ENCODE peak calls at places on chromosomes 5 and 9, in eight cellular contexts. One of them, this sample, is unnamed.

GRCh38 chr5:112865128-112865527 is 4.0 kb downstream of the SRP19 start:
- DNase-seq in spleen: no peak
- DNase-seq in SK-N-SH: no peak
- DNase-seq in hepatocyte: no peak
- DNase-seq in heart left ventricle: no peak
- DNase-seq in uterus: no peak
- DNase-seq in IMR-90: no peak
- DNase-seq in ascending aorta: no peak
- DNase-seq in this sample: no peak

GRCh38 chr9:20197976-20198685 is 409.3 kb upstream of the SLC24A2 start:
- DNase-seq in spleen: no peak
- DNase-seq in SK-N-SH: peak; percentile 10
- DNase-seq in hepatocyte: peak; percentile 59
- DNase-seq in heart left ventricle: no peak
- DNase-seq in uterus: no peak
- DNase-seq in IMR-90: no peak
- DNase-seq in ascending aorta: no peak
- DNase-seq in this sample: no peak

GRCh38 chr5:175596818-175597217 is 61.1 kb upstream of the HRH2 start:
- DNase-seq in spleen: no peak
- DNase-seq in SK-N-SH: no peak
- DNase-seq in hepatocyte: no peak
- DNase-seq in heart left ventricle: no peak
- DNase-seq in uterus: no peak
- DNase-seq in IMR-90: no peak
- DNase-seq in ascending aorta: no peak
- DNase-seq in this sample: no peak

GRCh38 chr9:655875-656274 is 185.6 kb upstream of the DMRT1 start:
- DNase-seq in spleen: no peak
- DNase-seq in SK-N-SH: no peak
- DNase-seq in hepatocyte: no peak
- DNase-seq in heart left ventricle: peak; percentile 89
- DNase-seq in uterus: peak; percentile 53
- DNase-seq in IMR-90: no peak
- DNase-seq in ascending aorta: no peak
- DNase-seq in this sample: peak; percentile 87

GRCh38 chr9:135211524-135211890 is 124.0 kb downstream of the OLFM1 start:
- DNase-seq in spleen: no peak
- DNase-seq in SK-N-SH: no peak
- DNase-seq in hepatocyte: no peak
- DNase-seq in heart left ventricle: no peak
- DNase-seq in uterus: no peak
- DNase-seq in IMR-90: no peak
- DNase-seq in ascending aorta: no peak
- DNase-seq in this sample: peak; percentile 4

GRCh38 chr9:83005963-83006362 is 57.0 kb downstream of the RASEF start:
- DNase-seq in spleen: no peak
- DNase-seq in SK-N-SH: no peak
- DNase-seq in hepatocyte: no peak
- DNase-seq in heart left ventricle: no peak
- DNase-seq in uterus: no peak
- DNase-seq in IMR-90: no peak
- DNase-seq in ascending aorta: no peak
- DNase-seq in this sample: no peak

GRCh38 chr9:87674565-87675299 is 51.2 kb upstream of the CTSL start:
- DNase-seq in spleen: no peak
- DNase-seq in SK-N-SH: no peak
- DNase-seq in hepatocyte: peak; percentile 31
- DNase-seq in heart left ventricle: no peak
- DNase-seq in uterus: no peak
- DNase-seq in IMR-90: peak; percentile 15
- DNase-seq in ascending aorta: no peak
- DNase-seq in this sample: no peak

GRCh38 chr5:20157089-20157488 is 169.1 kb upstream of the CDH18 start:
- DNase-seq in spleen: no peak
- DNase-seq in SK-N-SH: no peak
- DNase-seq in hepatocyte: no peak
- DNase-seq in heart left ventricle: no peak
- DNase-seq in uterus: no peak
- DNase-seq in IMR-90: no peak
- DNase-seq in ascending aorta: no peak
- DNase-seq in this sample: no peak

GRCh38 chr5:129904667-129905466 is 602 bp downstream of the CHSY3 start:
- DNase-seq in spleen: peak; percentile 77
- DNase-seq in SK-N-SH: peak; percentile 62
- DNase-seq in hepatocyte: peak; percentile 49
- DNase-seq in heart left ventricle: peak; percentile 21
- DNase-seq in uterus: peak; percentile 19
- DNase-seq in IMR-90: no peak
- DNase-seq in ascending aorta: no peak
- DNase-seq in this sample: no peak

GRCh38 chr5:142159354-142159753 is 50.8 kb downstream of the NDFIP1 start:
- DNase-seq in spleen: no peak
- DNase-seq in SK-N-SH: no peak
- DNase-seq in hepatocyte: no peak
- DNase-seq in heart left ventricle: no peak
- DNase-seq in uterus: no peak
- DNase-seq in IMR-90: no peak
- DNase-seq in ascending aorta: no peak
- DNase-seq in this sample: no peak

GRCh38 chr5:308672-309271 is 12.7 kb upstream of the AHRR start:
- DNase-seq in spleen: no peak
- DNase-seq in SK-N-SH: peak; percentile 39
- DNase-seq in hepatocyte: no peak
- DNase-seq in heart left ventricle: peak; percentile 11
- DNase-seq in uterus: no peak
- DNase-seq in IMR-90: peak; percentile 19
- DNase-seq in ascending aorta: no peak
- DNase-seq in this sample: no peak

GRCh38 chr5:175652741-175653663 is 4.9 kb upstream of the HRH2 start:
- DNase-seq in spleen: no peak
- DNase-seq in SK-N-SH: no peak
- DNase-seq in hepatocyte: no peak
- DNase-seq in heart left ventricle: no peak
- DNase-seq in uterus: no peak
- DNase-seq in IMR-90: no peak
- DNase-seq in ascending aorta: no peak
- DNase-seq in this sample: peak; percentile 47

GRCh38 chr9:15889555-15889954 is 336.7 kb downstream of the CCDC171 start:
- DNase-seq in spleen: no peak
- DNase-seq in SK-N-SH: no peak
- DNase-seq in hepatocyte: peak; percentile 7
- DNase-seq in heart left ventricle: no peak
- DNase-seq in uterus: no peak
- DNase-seq in IMR-90: peak; percentile 57
- DNase-seq in ascending aorta: no peak
- DNase-seq in this sample: no peak

GRCh38 chr9:115992834-115993233 is 160.8 kb upstream of the PAPPA start:
- DNase-seq in spleen: no peak
- DNase-seq in SK-N-SH: no peak
- DNase-seq in hepatocyte: no peak
- DNase-seq in heart left ventricle: no peak
- DNase-seq in uterus: no peak
- DNase-seq in IMR-90: peak; percentile 82
- DNase-seq in ascending aorta: no peak
- DNase-seq in this sample: no peak

GRCh38 chr9:22037954-22038690 is 29.0 kb upstream of the CDKN2B start:
- DNase-seq in spleen: no peak
- DNase-seq in SK-N-SH: peak; percentile 4
- DNase-seq in hepatocyte: no peak
- DNase-seq in heart left ventricle: no peak
- DNase-seq in uterus: no peak
- DNase-seq in IMR-90: peak; percentile 47
- DNase-seq in ascending aorta: no peak
- DNase-seq in this sample: no peak

GRCh38 chr5:154997746-154998145 is 15.8 kb upstream of the KIF4B start:
- DNase-seq in spleen: no peak
- DNase-seq in SK-N-SH: no peak
- DNase-seq in hepatocyte: no peak
- DNase-seq in heart left ventricle: no peak
- DNase-seq in uterus: no peak
- DNase-seq in IMR-90: peak; percentile 11
- DNase-seq in ascending aorta: no peak
- DNase-seq in this sample: no peak

GRCh38 chr5:88979244-88979643 is 96.3 kb upstream of the MEF2C start:
- DNase-seq in spleen: no peak
- DNase-seq in SK-N-SH: no peak
- DNase-seq in hepatocyte: no peak
- DNase-seq in heart left ventricle: no peak
- DNase-seq in uterus: no peak
- DNase-seq in IMR-90: peak; percentile 2
- DNase-seq in ascending aorta: no peak
- DNase-seq in this sample: no peak

GRCh38 chr5:172180936-172181335 is 7.1 kb downstream of the STK10 start:
- DNase-seq in spleen: peak; percentile 37
- DNase-seq in SK-N-SH: no peak
- DNase-seq in hepatocyte: no peak
- DNase-seq in heart left ventricle: no peak
- DNase-seq in uterus: no peak
- DNase-seq in IMR-90: no peak
- DNase-seq in ascending aorta: no peak
- DNase-seq in this sample: no peak

GRCh38 chr9:69871143-69871834 is 50.7 kb downstream of the CFAP95 start:
- DNase-seq in spleen: no peak
- DNase-seq in SK-N-SH: no peak
- DNase-seq in hepatocyte: no peak
- DNase-seq in heart left ventricle: no peak
- DNase-seq in uterus: no peak
- DNase-seq in IMR-90: no peak
- DNase-seq in ascending aorta: no peak
- DNase-seq in this sample: no peak

GRCh38 chr9:126615791-126616447 is 2.2 kb downstream of the LMX1B start:
- DNase-seq in spleen: no peak
- DNase-seq in SK-N-SH: peak; percentile 36
- DNase-seq in hepatocyte: no peak
- DNase-seq in heart left ventricle: no peak
- DNase-seq in uterus: no peak
- DNase-seq in IMR-90: no peak
- DNase-seq in ascending aorta: no peak
- DNase-seq in this sample: no peak
- H3K27me3 ChIP-seq in spleen: peaks cover 97% of the 10 kb centered on the region
- H3K27me3 ChIP-seq in SK-N-SH: peaks cover 88% of the 10 kb centered on the region
- H3K27me3 ChIP-seq in hepatocyte: peaks cover 90% of the 10 kb centered on the region
- H3K27me3 ChIP-seq in heart left ventricle: peaks cover 58% of the 10 kb centered on the region
- H3K27me3 ChIP-seq in uterus: peaks cover 18% of the 10 kb centered on the region
- H3K27me3 ChIP-seq in IMR-90: peaks cover 95% of the 10 kb centered on the region
- H3K27me3 ChIP-seq in ascending aorta: peaks cover 18% of the 10 kb centered on the region
- H3K27me3 ChIP-seq in this sample: no peaks in the 10 kb centered on the region

GRCh38 chr5:10300246-10300645 is 7.5 kb downstream of the CMBL start:
- DNase-seq in spleen: no peak
- DNase-seq in SK-N-SH: no peak
- DNase-seq in hepatocyte: no peak
- DNase-seq in heart left ventricle: no peak
- DNase-seq in uterus: no peak
- DNase-seq in IMR-90: no peak
- DNase-seq in ascending aorta: no peak
- DNase-seq in this sample: no peak

GRCh38 chr5:10303201-10303600 is 4.5 kb downstream of the CMBL start:
- DNase-seq in spleen: no peak
- DNase-seq in SK-N-SH: no peak
- DNase-seq in hepatocyte: no peak
- DNase-seq in heart left ventricle: no peak
- DNase-seq in uterus: no peak
- DNase-seq in IMR-90: no peak
- DNase-seq in ascending aorta: no peak
- DNase-seq in this sample: no peak

GRCh38 chr5:10301842-10302610 is 5.7 kb downstream of the CMBL start:
- DNase-seq in spleen: peak; percentile 86
- DNase-seq in SK-N-SH: no peak
- DNase-seq in hepatocyte: peak; percentile 58
- DNase-seq in heart left ventricle: peak; percentile 86
- DNase-seq in uterus: peak; percentile 34
- DNase-seq in IMR-90: no peak
- DNase-seq in ascending aorta: peak; percentile 36
- DNase-seq in this sample: no peak

GRCh38 chr5:10303699-10304170 is 4.0 kb downstream of the CMBL start:
- DNase-seq in spleen: no peak
- DNase-seq in SK-N-SH: no peak
- DNase-seq in hepatocyte: no peak
- DNase-seq in heart left ventricle: no peak
- DNase-seq in uterus: no peak
- DNase-seq in IMR-90: no peak
- DNase-seq in ascending aorta: no peak
- DNase-seq in this sample: no peak

GRCh38 chr5:10301266-10301665 is 6.4 kb downstream of the CMBL start:
- DNase-seq in spleen: peak; percentile 2
- DNase-seq in SK-N-SH: no peak
- DNase-seq in hepatocyte: no peak
- DNase-seq in heart left ventricle: no peak
- DNase-seq in uterus: no peak
- DNase-seq in IMR-90: no peak
- DNase-seq in ascending aorta: no peak
- DNase-seq in this sample: no peak
- H3K4me3 ChIP-seq in spleen: no peak overlapping the region
- H3K4me3 ChIP-seq in SK-N-SH: no peak overlapping the region
- H3K4me3 ChIP-seq in hepatocyte: no peak overlapping the region
- H3K4me3 ChIP-seq in heart left ventricle: peak overlapping the region; percentile 26
- H3K4me3 ChIP-seq in uterus: no peak overlapping the region
- H3K4me3 ChIP-seq in IMR-90: no peak overlapping the region
- H3K4me3 ChIP-seq in ascending aorta: peak overlapping the region; percentile 54
- H3K4me3 ChIP-seq in this sample: no peak overlapping the region

DNA sequence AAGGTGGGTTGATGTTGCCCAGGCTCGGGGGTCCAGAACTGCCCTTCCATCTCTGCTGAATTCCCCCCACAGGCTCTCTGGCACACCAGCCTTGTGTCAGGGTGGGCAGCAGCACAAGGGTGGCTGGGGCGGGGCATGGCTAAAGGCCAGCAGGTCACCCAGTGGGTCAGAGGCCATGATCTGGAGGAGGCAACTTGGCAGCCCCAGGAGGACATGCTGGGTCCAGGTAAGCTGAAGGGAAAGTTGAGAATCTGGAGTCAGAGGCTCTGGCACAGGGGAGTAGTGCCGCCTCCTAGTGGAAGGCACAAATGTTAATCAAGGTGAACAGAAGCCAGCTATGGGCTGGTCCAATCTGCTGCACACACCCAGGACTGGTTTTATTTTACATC is 6.2 kb downstream of the TMEM8B start:
- DNase-seq in spleen: no peak
- DNase-seq in SK-N-SH: no peak
- DNase-seq in hepatocyte: no peak
- DNase-seq in heart left ventricle: no peak
- DNase-seq in uterus: no peak
- DNase-seq in IMR-90: no peak
- DNase-seq in ascending aorta: no peak
- DNase-seq in this sample: no peak
- TF ChIP-seq CTCF in spleen: no peak
- TF ChIP-seq CTCF in SK-N-SH: peak; percentile 25
- TF ChIP-seq CTCF in hepatocyte: peak; percentile 22
- TF ChIP-seq CTCF in heart left ventricle: peak; percentile 15
- TF ChIP-seq CTCF in uterus: no peak
- TF ChIP-seq CTCF in IMR-90: peak; percentile 10
- TF ChIP-seq CTCF in ascending aorta: no peak
- TF ChIP-seq CTCF in this sample: no peak

DNA sequence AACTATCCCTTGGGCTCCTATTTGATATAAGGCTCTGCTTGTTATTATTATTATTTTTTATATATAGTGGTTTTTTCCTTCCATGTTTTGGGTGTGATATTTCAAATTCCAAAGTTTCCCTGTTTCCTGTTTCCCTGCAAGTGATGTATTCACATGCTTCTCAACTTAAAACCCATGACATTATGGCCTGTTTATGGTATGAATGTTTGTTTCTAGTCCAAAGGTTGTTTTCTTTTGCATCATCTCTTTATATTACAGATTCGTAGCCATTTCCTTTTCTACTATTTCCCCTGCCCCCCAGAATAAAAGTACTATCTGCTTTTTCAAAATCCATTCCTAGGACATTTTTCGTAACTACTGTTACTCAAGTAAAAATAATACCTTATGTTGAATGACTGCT is 7.5 kb downstream of the SEMA6A start:
- DNase-seq in spleen: no peak
- DNase-seq in SK-N-SH: no peak
- DNase-seq in hepatocyte: no peak
- DNase-seq in heart left ventricle: no peak
- DNase-seq in uterus: no peak
- DNase-seq in IMR-90: no peak
- DNase-seq in ascending aorta: no peak
- DNase-seq in this sample: no peak
- H3K27me3 ChIP-seq in spleen: peaks cover 24% of the 10 kb centered on the region
- H3K27me3 ChIP-seq in SK-N-SH: peaks cover 9% of the 10 kb centered on the region
- H3K27me3 ChIP-seq in hepatocyte: no peaks in the 10 kb centered on the region
- H3K27me3 ChIP-seq in heart left ventricle: no peaks in the 10 kb centered on the region
- H3K27me3 ChIP-seq in uterus: no peaks in the 10 kb centered on the region
- H3K27me3 ChIP-seq in IMR-90: peaks cover 5% of the 10 kb centered on the region
- H3K27me3 ChIP-seq in ascending aorta: no peaks in the 10 kb centered on the region
- H3K27me3 ChIP-seq in this sample: no peaks in the 10 kb centered on the region

This sample was measured in tibial artery.